ENCODE peak calls at places on chromosome 20, in six cellular contexts. K, Y, J, V, T and U are unnamed samples.

GRCh38 chr20:35327074-35327976 is 35.1 kb upstream of the FAM83C start:
- DNase-seq in K (no peak), Y (peak; percentile 100), J (no peak), V (peak; percentile 71), T (no peak), U (no peak)

GRCh38 chr20:62120990-62121775 is 1.1 kb upstream of the LSM14B start:
- DNase-seq in K (no peak), Y (no peak), J (no peak), V (peak; percentile 69), T (no peak), U (no peak)

GRCh38 chr20:38633577-38634093 is 32.0 kb downstream of the ARHGAP40 start:
- DNase-seq in K (peak; percentile 91), Y (peak; percentile 71), J (peak; percentile 73), V (peak; percentile 82), T (no peak), U (peak; percentile 72)

GRCh38 chr20:54658525-54658924 is 183.1 kb downstream of the DOK5 start:
- DNase-seq in K (no peak), Y (no peak), J (no peak), V (no peak), T (no peak), U (no peak)

GRCh38 chr20:21435576-21435975 is 38.2 kb upstream of the NKX2-4 start:
- DNase-seq in K (no peak), Y (no peak), J (no peak), V (no peak), T (no peak), U (no peak)

GRCh38 chr20:1206749-1207148 is 3.5 kb downstream of the C20orf202 start:
- DNase-seq in K (peak; percentile 43), Y (no peak), J (no peak), V (no peak), T (no peak), U (no peak)

GRCh38 chr20:11229772-11230171 is 556.0 kb upstream of the JAG1 start:
- DNase-seq in K (no peak), Y (no peak), J (no peak), V (no peak), T (no peak), U (no peak)

GRCh38 chr20:10090588-10091166 is 55.9 kb downstream of the ANKEF1 start:
- DNase-seq in K (no peak), Y (peak; percentile 63), J (peak; percentile 6), V (peak; percentile 43), T (no peak), U (no peak)

GRCh38 chr20:50245561-50246366 is 55.1 kb downstream of the CEBPB start:
- DNase-seq in K (no peak), Y (no peak), J (no peak), V (no peak), T (no peak), U (no peak)

GRCh38 chr20:37327748-37328147 is 18.2 kb upstream of the SRC start:
- DNase-seq in K (no peak), Y (no peak), J (no peak), V (no peak), T (no peak), U (no peak)

GRCh38 chr20:14142171-14142570 is 146.9 kb downstream of the MACROD2 start:
- DNase-seq in K (peak; percentile 58), Y (peak; percentile 47), J (no peak), V (no peak), T (peak; percentile 2), U (no peak)

GRCh38 chr20:40686434-40686882 is 2.6 kb downstream of the MAFB start:
- DNase-seq in K (peak; percentile 54), Y (no peak), J (no peak), V (no peak), T (no peak), U (no peak)

GRCh38 chr20:64228086-64228485 is 27.5 kb upstream of the PCMTD2 start:
- DNase-seq in K (no peak), Y (no peak), J (no peak), V (no peak), T (no peak), U (no peak)

GRCh38 chr20:20926222-20926905 is 179.8 kb downstream of the LINC00237 start:
- DNase-seq in K (no peak), Y (no peak), J (no peak), V (no peak), T (no peak), U (no peak)

GRCh38 chr20:5735845-5736530 is 14.2 kb upstream of the SHLD1 start:
- DNase-seq in K (no peak), Y (no peak), J (no peak), V (no peak), T (no peak), U (no peak)

GRCh38 chr20:2108987-2109386 is 7.4 kb downstream of the STK35 start:
- DNase-seq in K (no peak), Y (peak; percentile 33), J (no peak), V (no peak), T (no peak), U (no peak)

GRCh38 chr20:1254307-1254706 is 11.8 kb upstream of the SNPH start:
- DNase-seq in K (no peak), Y (no peak), J (no peak), V (no peak), T (no peak), U (no peak)

GRCh38 chr20:55513966-55514365 is 491.4 kb downstream of the CBLN4 start:
- DNase-seq in K (no peak), Y (no peak), J (no peak), V (no peak), T (no peak), U (no peak)

GRCh38 chr20:50588034-50588736 is 78.0 kb downstream of the PTPN1 start:
- DNase-seq in K (peak; percentile 99), Y (peak; percentile 67), J (peak; percentile 76), V (peak; percentile 81), T (no peak), U (peak; percentile 81)

DNA sequence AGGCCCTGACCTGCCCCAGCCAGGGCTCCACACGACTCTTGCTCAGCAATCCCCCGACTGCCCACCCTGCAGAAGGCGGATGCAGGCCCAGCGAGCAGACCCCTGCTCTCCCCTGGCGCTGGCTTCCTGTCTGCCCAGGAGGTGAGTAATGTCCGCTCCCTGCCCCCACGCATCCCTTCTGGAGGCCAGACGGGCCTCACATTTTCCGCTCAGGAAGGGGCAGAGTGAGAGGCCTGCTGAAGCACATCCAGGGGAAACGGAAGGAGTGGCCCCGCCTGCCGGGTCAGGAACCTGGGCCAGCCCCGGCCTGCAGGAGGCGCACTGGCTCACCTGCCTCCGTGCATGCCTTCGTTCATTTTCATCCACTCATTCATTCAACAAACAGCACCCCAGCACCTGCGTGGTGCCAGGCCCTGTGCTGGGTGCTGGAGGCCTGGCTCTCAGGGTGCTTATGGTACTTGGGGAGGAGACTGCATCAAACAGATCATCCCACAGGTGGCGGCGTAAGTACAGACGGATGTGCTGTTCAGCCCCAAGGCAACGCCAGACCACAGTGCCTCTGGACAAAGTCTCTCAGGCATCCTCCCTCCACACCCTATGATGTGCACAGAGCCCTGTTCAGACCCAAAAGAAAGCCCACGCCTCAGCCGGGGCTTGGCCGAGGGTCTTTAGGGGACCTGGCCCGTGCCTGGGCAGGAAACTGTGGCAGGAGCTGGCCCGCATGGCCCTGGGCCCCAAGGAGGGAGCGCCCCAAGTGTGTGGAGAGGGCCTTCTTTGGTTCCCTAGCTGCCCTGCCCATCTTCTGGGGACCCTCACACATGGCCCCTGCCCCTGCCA is 112.1 kb downstream of the ASXL1 start:
- DNase-seq in K (peak; percentile 84), Y (peak; percentile 71), J (peak; percentile 74), V (peak; percentile 57), T (no peak), U (no peak)
- TF ChIP-seq TAF1 in K (no peak), Y (no peak), J (no peak), V (no peak), T (no peak), U (no peak)

GRCh38 chr20:51938557-51939324 is 136.4 kb upstream of the SALL4 start:
- DNase-seq in K (no peak), Y (no peak), J (no peak), V (no peak), T (no peak), U (no peak)
- TF ChIP-seq POLR2AphosphoS5 in K (no peak), Y (no peak), J (no peak), V (no peak), T (no peak), U (no peak)

DNA sequence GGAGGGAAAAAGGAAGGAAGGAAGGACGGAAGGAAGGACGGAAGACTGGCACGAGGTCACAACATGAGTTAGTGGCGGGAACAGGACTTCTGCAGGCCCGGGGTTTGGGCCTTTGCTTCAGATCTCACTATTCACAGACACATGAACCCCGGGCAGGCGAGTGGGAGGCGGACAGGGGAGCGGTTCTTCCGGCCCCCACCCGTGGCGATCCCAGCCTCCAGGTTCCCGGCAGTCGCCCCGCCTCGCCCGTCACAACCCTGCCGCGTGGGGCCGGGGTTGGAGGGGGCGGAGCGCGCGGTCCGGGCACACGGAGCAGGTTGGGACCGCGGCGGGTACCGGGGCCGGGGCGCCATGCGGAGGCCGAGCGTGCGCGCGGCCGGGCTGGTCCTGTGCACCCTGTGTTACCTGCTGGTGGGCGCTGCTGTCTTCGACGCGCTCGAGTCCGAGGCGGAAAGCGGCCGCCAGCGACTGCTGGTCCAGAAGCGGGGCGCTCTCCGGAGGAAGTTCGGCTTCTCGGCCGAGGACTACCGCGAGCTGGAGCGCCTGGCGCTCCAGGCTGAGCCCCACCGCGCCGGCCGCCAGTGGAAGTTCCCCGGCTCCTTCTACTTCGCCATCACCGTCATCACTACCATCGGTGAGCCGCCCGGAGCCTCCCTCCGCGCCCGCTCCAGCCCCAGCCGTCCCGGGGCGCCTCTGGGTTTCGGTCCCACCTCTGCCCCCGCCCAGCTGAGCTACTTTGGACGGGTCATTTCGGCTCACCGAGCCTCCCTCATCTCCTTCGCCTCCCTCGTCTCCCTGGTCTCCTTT is at the start of gene KCNK15:
- DNase-seq in K (peak; percentile 63), Y (no peak), J (peak; percentile 43), V (peak; percentile 16), T (no peak), U (no peak)
- TF ChIP-seq POLR2A in K (no peak), Y (no peak), J (no peak), V (no peak), T (no peak), U (no peak)

GRCh38 chr20:24970743-24971142 is 21.7 kb downstream of the CST7 start:
- DNase-seq in K (peak; percentile 32), Y (no peak), J (no peak), V (no peak), T (no peak), U (no peak)

GRCh38 chr20:24966317-24967012 is 17.4 kb downstream of the CST7 start:
- DNase-seq in K (no peak), Y (no peak), J (no peak), V (no peak), T (no peak), U (no peak)

GRCh38 chr20:24970030-24970553 is 21.0 kb downstream of the CST7 start:
- DNase-seq in K (peak; percentile 4), Y (no peak), J (no peak), V (no peak), T (no peak), U (no peak)

GRCh38 chr20:24969203-24970029 is 20.3 kb downstream of the CST7 start:
- DNase-seq in K (peak; percentile 22), Y (no peak), J (no peak), V (no peak), T (no peak), U (no peak)

GRCh38 chr20:24968278-24968677 is 19.2 kb downstream of the CST7 start:
- DNase-seq in K (no peak), Y (no peak), J (no peak), V (no peak), T (no peak), U (no peak)
- TF ChIP-seq TAF1 in K (no peak), Y (no peak), J (no peak), V (no peak), T (no peak), U (no peak)

DNA sequence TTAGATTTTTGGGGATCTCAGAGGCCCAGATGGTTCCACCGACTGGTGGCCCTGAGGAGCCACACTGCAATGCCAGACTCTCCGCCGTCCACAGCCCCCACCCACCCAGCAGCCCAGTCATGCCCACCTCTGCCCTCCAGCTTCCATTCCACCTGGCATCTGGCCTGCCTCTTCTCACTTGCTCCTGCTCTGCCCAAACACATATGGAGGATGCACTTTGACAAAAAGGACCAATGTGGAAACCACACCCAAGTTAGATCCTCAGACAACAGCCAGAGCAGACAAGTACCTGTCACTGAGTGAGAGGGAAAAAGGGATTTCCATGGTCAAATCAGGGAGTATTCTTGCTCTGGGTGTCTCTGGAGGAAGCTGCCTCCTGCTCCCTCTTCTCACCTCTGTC is 120.6 kb upstream of the NXT1 start:
- DNase-seq in K (peak; percentile 17), Y (no peak), J (no peak), V (no peak), T (no peak), U (no peak)
- TF ChIP-seq POLR2AphosphoS5 in K (no peak), Y (no peak), J (no peak), V (no peak), T (no peak), U (no peak)